ENCODE peak calls at places on chromosomes 16 and 17, in four cellular contexts. U is substantia nigra; W is lung microvascular endothelial cell; M is stimulated activated CD8-positive, alpha-beta memory T cell treated with anti-CD3 and anti-CD28 coated beads, Interleukin-4, amount 100 ng/mL, for 1 hour. H is an unnamed sample.

GRCh38 chr17:50130778-50131317 is 888 bp upstream of the SAMD14 start:
- DNase-seq in M (no peak), W (no peak), U (no peak), H (no peak)

GRCh38 chr16:983044-984030 is 1.8 kb downstream of the SOX8 start:
- DNase-seq in M (no peak), W (no peak), U (peak; percentile 73), H (no peak)

GRCh38 chr17:4852504-4853075 is 19.4 kb downstream of the MINK1 start:
- DNase-seq in M (no peak), W (peak; percentile 61), U (no peak), H (peak; percentile 51)

GRCh38 chr17:19714542-19715411 is 1.6 kb downstream of the SLC47A2 start:
- DNase-seq in U (no peak), M (no peak), W (no peak), H (no peak)

GRCh38 chr16:20812510-20812909 is 6.2 kb downstream of the REXO5 start:
- DNase-seq in M (no peak), U (no peak), W (no peak), H (no peak)

GRCh38 chr16:5034167-5034523 is 410 bp upstream of the NAGPA start:
- DNase-seq in M (no peak), W (no peak), U (no peak), H (no peak)

GRCh38 chr16:9008335-9009260 is 44.9 kb upstream of the USP7 start:
- DNase-seq in W (peak; percentile 62), M (peak; percentile 50), U (peak; percentile 69), H (peak; percentile 59)

GRCh38 chr17:49315974-49316570 is 46.0 kb downstream of the ZNF652 start:
- DNase-seq in U (no peak), W (no peak), M (no peak), H (no peak)

GRCh38 chr17:72560303-72561247 is 439.8 kb downstream of the SOX9 start:
- DNase-seq in M (no peak), U (peak; percentile 64), W (peak; percentile 54), H (peak; percentile 15)

GRCh38 chr17:52297230-52298010 is 138.9 kb upstream of the CA10 start:
- DNase-seq in W (no peak), M (no peak), U (no peak), H (no peak)

GRCh38 chr17:38852771-38853291 is 690 bp downstream of the RPL23 start:
- DNase-seq in W (peak; percentile 76), M (no peak), U (no peak), H (no peak)

H was measured in endothelial cell of umbilical vein.